ENCODE peak calls at places on chromosome 9, in five cellular contexts. One of them, this sample, is unnamed.

GRCh38 chr9:95724253-95724991 is 151.1 kb upstream of the ERCC6L2 start:
- DNase-seq in HepG2: peak
- DNase-seq in GM23248: no peak
- DNase-seq in K562: no peak
- DNase-seq in endothelial cell of umbilical vein: no peak
- DNase-seq in this sample: no peak

GRCh38 chr9:95434116-95435073 is 82.4 kb downstream of the PTCH1 start:
- DNase-seq in HepG2: peak
- DNase-seq in GM23248: no peak
- DNase-seq in K562: peak
- DNase-seq in endothelial cell of umbilical vein: no peak
- DNase-seq in this sample: peak

GRCh38 chr9:94613003-94613402 is 19.4 kb upstream of the FBP2 start:
- DNase-seq in HepG2: no peak
- DNase-seq in GM23248: no peak
- DNase-seq in K562: no peak
- DNase-seq in endothelial cell of umbilical vein: no peak
- DNase-seq in this sample: no peak

GRCh38 chr9:81499021-81499454 is 190.3 kb downstream of the TLE1 start:
- DNase-seq in HepG2: no peak
- DNase-seq in GM23248: peak
- DNase-seq in K562: no peak
- DNase-seq in endothelial cell of umbilical vein: no peak
- DNase-seq in this sample: no peak

GRCh38 chr9:27349681-27350080 is 52.7 kb upstream of the EQTN start:
- DNase-seq in HepG2: no peak
- DNase-seq in GM23248: no peak
- DNase-seq in K562: no peak
- DNase-seq in endothelial cell of umbilical vein: no peak
- DNase-seq in this sample: no peak

GRCh38 chr9:129944501-129945116 is 98.4 kb downstream of the FNBP1 start:
- DNase-seq in HepG2: no peak
- DNase-seq in GM23248: no peak
- DNase-seq in K562: no peak
- DNase-seq in endothelial cell of umbilical vein: no peak
- DNase-seq in this sample: no peak

GRCh38 chr9:27272103-27272502 is 24.8 kb downstream of the EQTN start:
- DNase-seq in HepG2: no peak
- DNase-seq in GM23248: no peak
- DNase-seq in K562: no peak
- DNase-seq in endothelial cell of umbilical vein: no peak
- DNase-seq in this sample: no peak

GRCh38 chr9:84490206-84490605 is 149.6 kb upstream of the SLC28A3 start:
- DNase-seq in HepG2: no peak
- DNase-seq in GM23248: no peak
- DNase-seq in K562: no peak
- DNase-seq in endothelial cell of umbilical vein: no peak
- DNase-seq in this sample: no peak

GRCh38 chr9:81182421-81182820 is 506.9 kb downstream of the TLE1 start:
- DNase-seq in HepG2: no peak
- DNase-seq in GM23248: peak
- DNase-seq in K562: no peak
- DNase-seq in endothelial cell of umbilical vein: no peak
- DNase-seq in this sample: peak

GRCh38 chr9:134175291-134175807 is 11.0 kb upstream of the RNU6ATAC start:
- DNase-seq in HepG2: no peak
- DNase-seq in GM23248: peak
- DNase-seq in K562: peak
- DNase-seq in endothelial cell of umbilical vein: no peak
- DNase-seq in this sample: peak

GRCh38 chr9:91415290-91415689 is 8.3 kb downstream of the NFIL3 start:
- DNase-seq in HepG2: no peak
- DNase-seq in GM23248: no peak
- DNase-seq in K562: no peak
- DNase-seq in endothelial cell of umbilical vein: no peak
- DNase-seq in this sample: no peak

GRCh38 chr9:70673844-70674243 is 259.4 kb upstream of the KLF9 start:
- DNase-seq in HepG2: no peak
- DNase-seq in GM23248: no peak
- DNase-seq in K562: no peak
- DNase-seq in endothelial cell of umbilical vein: no peak
- DNase-seq in this sample: no peak

GRCh38 chr9:78893758-78894157 is 596.8 kb downstream of the PSAT1 start:
- DNase-seq in HepG2: no peak
- DNase-seq in GM23248: peak
- DNase-seq in K562: no peak
- DNase-seq in endothelial cell of umbilical vein: no peak
- DNase-seq in this sample: no peak

GRCh38 chr9:76687861-76688374 is 76.3 kb upstream of the PCA3 start:
- DNase-seq in HepG2: no peak
- DNase-seq in GM23248: peak
- DNase-seq in K562: no peak
- DNase-seq in endothelial cell of umbilical vein: peak
- DNase-seq in this sample: peak

GRCh38 chr9:35914307-35914807 is 5.1 kb downstream of the SPAAR start:
- DNase-seq in HepG2: peak
- DNase-seq in GM23248: peak
- DNase-seq in K562: peak
- DNase-seq in endothelial cell of umbilical vein: peak
- DNase-seq in this sample: peak

GRCh38 chr9:76431601-76432000 is 27.4 kb upstream of the GCNT1 start:
- DNase-seq in HepG2: no peak
- DNase-seq in GM23248: no peak
- DNase-seq in K562: no peak
- DNase-seq in endothelial cell of umbilical vein: no peak
- DNase-seq in this sample: no peak

GRCh38 chr9:34592895-34593601 is 3.5 kb upstream of the CNTFR start:
- DNase-seq in HepG2: no peak
- DNase-seq in GM23248: peak
- DNase-seq in K562: no peak
- DNase-seq in endothelial cell of umbilical vein: no peak
- DNase-seq in this sample: no peak

GRCh38 chr9:131657031-131657377 is 82.9 kb downstream of the RAPGEF1 start:
- DNase-seq in HepG2: no peak
- DNase-seq in GM23248: no peak
- DNase-seq in K562: no peak
- DNase-seq in endothelial cell of umbilical vein: no peak
- DNase-seq in this sample: no peak

GRCh38 chr9:127873886-127874285 is 3.6 kb downstream of the AK1 start:
- DNase-seq in HepG2: no peak
- DNase-seq in GM23248: peak
- DNase-seq in K562: no peak
- DNase-seq in endothelial cell of umbilical vein: peak
- DNase-seq in this sample: no peak

GRCh38 chr9:91151741-91152095 is 210.0 kb downstream of the AUH start:
- DNase-seq in HepG2: no peak
- DNase-seq in GM23248: no peak
- DNase-seq in K562: no peak
- DNase-seq in endothelial cell of umbilical vein: no peak
- DNase-seq in this sample: no peak

GRCh38 chr9:16058131-16058549 is 505.3 kb downstream of the CCDC171 start:
- DNase-seq in HepG2: no peak
- DNase-seq in GM23248: peak
- DNase-seq in K562: no peak
- DNase-seq in endothelial cell of umbilical vein: peak
- DNase-seq in this sample: no peak

DNA sequence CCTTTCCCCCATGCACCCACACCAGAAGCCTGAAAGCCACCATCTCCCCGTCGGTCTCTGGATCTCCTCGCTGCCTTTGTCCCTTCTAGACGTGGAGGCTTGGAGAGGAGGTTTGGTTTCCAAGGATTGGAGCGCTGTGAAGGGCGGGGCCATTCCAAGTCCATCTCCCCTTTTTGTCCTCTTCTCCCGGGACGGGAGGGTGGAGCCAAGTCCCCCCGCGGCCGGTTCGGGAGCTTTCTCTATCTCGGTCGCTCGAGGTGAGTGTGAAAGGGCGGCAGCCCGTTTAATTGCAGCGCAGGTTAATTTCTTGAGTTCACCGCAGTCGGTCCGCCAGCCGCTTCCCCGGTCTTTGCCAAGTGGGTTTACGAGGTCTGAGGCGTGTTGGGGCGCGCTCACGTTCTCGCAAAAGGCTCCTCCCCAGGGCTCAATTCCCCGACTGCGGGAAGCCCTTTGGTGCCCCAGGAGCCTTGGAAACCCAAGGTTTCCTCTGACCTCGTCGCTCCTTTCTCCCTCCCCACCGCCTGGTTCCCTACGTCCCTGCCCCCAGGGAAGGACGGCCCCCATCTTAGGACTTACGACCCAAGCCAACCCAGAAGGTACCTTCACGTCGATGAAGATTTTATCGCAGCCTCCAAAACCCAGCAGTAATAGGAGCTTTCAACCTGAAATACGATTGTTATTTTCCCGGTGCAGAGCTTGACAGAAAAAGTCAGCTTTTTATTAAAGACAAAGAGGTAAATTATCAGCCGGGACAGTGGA is 2.8 kb upstream of the ZNF462 start:
- DNase-seq in HepG2: no peak
- DNase-seq in GM23248: no peak
- DNase-seq in K562: no peak
- DNase-seq in endothelial cell of umbilical vein: peak
- DNase-seq in this sample: no peak
- TF ChIP-seq EZH2 in HepG2: no peak
- TF ChIP-seq EZH2 in GM23248: peak
- TF ChIP-seq EZH2 in K562: no peak
- TF ChIP-seq EZH2 in endothelial cell of umbilical vein: no peak
- TF ChIP-seq EZH2 in this sample: no peak

GRCh38 chr9:4380406-4380805 is 80.5 kb upstream of the GLIS3 start:
- DNase-seq in HepG2: no peak
- DNase-seq in GM23248: peak
- DNase-seq in K562: no peak
- DNase-seq in endothelial cell of umbilical vein: no peak
- DNase-seq in this sample: no peak

GRCh38 chr9:4384750-4385149 is 84.9 kb upstream of the GLIS3 start:
- DNase-seq in HepG2: no peak
- DNase-seq in GM23248: no peak
- DNase-seq in K562: no peak
- DNase-seq in endothelial cell of umbilical vein: no peak
- DNase-seq in this sample: no peak

GRCh38 chr9:4381744-4382143 is 81.9 kb upstream of the GLIS3 start:
- DNase-seq in HepG2: no peak
- DNase-seq in GM23248: no peak
- DNase-seq in K562: no peak
- DNase-seq in endothelial cell of umbilical vein: no peak
- DNase-seq in this sample: no peak

GRCh38 chr9:4386819-4387218 is 87.0 kb upstream of the GLIS3 start:
- DNase-seq in HepG2: no peak
- DNase-seq in GM23248: peak
- DNase-seq in K562: no peak
- DNase-seq in endothelial cell of umbilical vein: no peak
- DNase-seq in this sample: no peak

DNA sequence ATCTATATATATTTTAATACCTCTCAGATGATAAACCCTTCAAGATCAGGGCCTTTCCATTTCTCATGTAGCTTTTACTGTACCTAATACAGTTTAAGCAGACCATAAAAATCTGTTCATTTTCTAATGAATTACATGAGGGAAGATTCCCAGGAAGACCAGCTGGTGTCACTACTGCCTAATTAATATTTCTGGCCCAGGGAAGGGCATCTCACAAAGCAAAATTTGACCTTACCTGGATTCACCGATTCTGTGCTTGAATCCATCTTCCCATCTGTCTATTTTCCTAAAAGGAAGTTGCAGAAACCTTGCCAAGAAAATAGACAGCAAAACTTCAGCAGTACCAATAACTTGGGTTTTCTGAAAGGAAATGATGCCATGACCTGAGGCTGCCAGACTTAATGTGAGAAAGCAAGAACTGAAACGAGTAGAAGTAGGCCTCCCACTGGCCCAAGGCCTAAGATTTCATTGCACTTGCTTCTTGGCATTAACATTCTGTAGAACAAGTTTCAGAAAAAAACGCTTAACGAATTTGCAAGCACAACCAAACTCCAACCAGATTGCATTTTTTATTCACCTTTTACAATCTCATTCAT is 83.0 kb upstream of the GLIS3 start:
- DNase-seq in HepG2: no peak
- DNase-seq in GM23248: peak
- DNase-seq in K562: no peak
- DNase-seq in endothelial cell of umbilical vein: peak
- DNase-seq in this sample: no peak
- TF ChIP-seq EZH2 in HepG2: no peak
- TF ChIP-seq EZH2 in GM23248: no peak
- TF ChIP-seq EZH2 in K562: no peak
- TF ChIP-seq EZH2 in endothelial cell of umbilical vein: no peak
- TF ChIP-seq EZH2 in this sample: no peak

GRCh38 chr9:124019771-124020519 is 8.4 kb downstream of the LHX2 start:
- DNase-seq in HepG2: no peak
- DNase-seq in GM23248: no peak
- DNase-seq in K562: no peak
- DNase-seq in endothelial cell of umbilical vein: no peak
- DNase-seq in this sample: no peak
- TF ChIP-seq EZH2 in HepG2: no peak
- TF ChIP-seq EZH2 in GM23248: no peak
- TF ChIP-seq EZH2 in K562: peak
- TF ChIP-seq EZH2 in endothelial cell of umbilical vein: peak
- TF ChIP-seq EZH2 in this sample: no peak

GRCh38 chr9:93183106-93183662 is 755 bp upstream of the WNK2 start:
- DNase-seq in HepG2: no peak
- DNase-seq in GM23248: no peak
- DNase-seq in K562: no peak
- DNase-seq in endothelial cell of umbilical vein: no peak
- DNase-seq in this sample: no peak
- TF ChIP-seq EZH2 in HepG2: no peak
- TF ChIP-seq EZH2 in GM23248: no peak
- TF ChIP-seq EZH2 in K562: no peak
- TF ChIP-seq EZH2 in endothelial cell of umbilical vein: no peak
- TF ChIP-seq EZH2 in this sample: no peak

GRCh38 chr9:14314929-14315753 is 1.2 kb upstream of the NFIB start:
- DNase-seq in HepG2: peak
- DNase-seq in GM23248: peak
- DNase-seq in K562: peak
- DNase-seq in endothelial cell of umbilical vein: peak
- DNase-seq in this sample: peak
- TF ChIP-seq EZH2 in HepG2: no peak
- TF ChIP-seq EZH2 in GM23248: no peak
- TF ChIP-seq EZH2 in K562: no peak
- TF ChIP-seq EZH2 in endothelial cell of umbilical vein: no peak
- TF ChIP-seq EZH2 in this sample: no peak

GRCh38 chr9:14344846-14345585 is 31.1 kb upstream of the NFIB start:
- DNase-seq in HepG2: no peak
- DNase-seq in GM23248: no peak
- DNase-seq in K562: no peak
- DNase-seq in endothelial cell of umbilical vein: no peak
- DNase-seq in this sample: no peak

GRCh38 chr9:14346826-14347407 is 33.0 kb upstream of the NFIB start:
- DNase-seq in HepG2: no peak
- DNase-seq in GM23248: no peak
- DNase-seq in K562: no peak
- DNase-seq in endothelial cell of umbilical vein: no peak
- DNase-seq in this sample: no peak

GRCh38 chr9:14345586-14346237 is 31.8 kb upstream of the NFIB start:
- DNase-seq in HepG2: no peak
- DNase-seq in GM23248: no peak
- DNase-seq in K562: no peak
- DNase-seq in endothelial cell of umbilical vein: no peak
- DNase-seq in this sample: no peak

GRCh38 chr9:14347408-14348224 is 33.7 kb upstream of the NFIB start:
- DNase-seq in HepG2: no peak
- DNase-seq in GM23248: peak
- DNase-seq in K562: no peak
- DNase-seq in endothelial cell of umbilical vein: peak
- DNase-seq in this sample: no peak

GRCh38 chr9:14346301-14346721 is 32.4 kb upstream of the NFIB start:
- DNase-seq in HepG2: no peak
- DNase-seq in GM23248: no peak
- DNase-seq in K562: no peak
- DNase-seq in endothelial cell of umbilical vein: no peak
- DNase-seq in this sample: no peak
- TF ChIP-seq EZH2 in HepG2: no peak
- TF ChIP-seq EZH2 in GM23248: no peak
- TF ChIP-seq EZH2 in K562: no peak
- TF ChIP-seq EZH2 in endothelial cell of umbilical vein: no peak
- TF ChIP-seq EZH2 in this sample: no peak

This sample was measured in PC-9.